ENCODE peak calls at places on chromosome 1, in ten cellular contexts. S is ovary; K is myocyte; N is NCI-H1436; U is CD4-positive, alpha-beta T cell; L is GM03348; W is tibial artery; P is GM23248; O is activated T-helper 1 cell treated with Interleukin-2 at 50 U/mL for 16 hours; M is heart left ventricle. F is an unnamed sample.

GRCh38 chr1:87986154-87986914 is 657.7 kb downstream of the LMO4 start:
- DNase-seq in S (no peak), K (no peak), N (peak; percentile 11), U (no peak), L (no peak), W (no peak), P (no peak), O (no peak), M (no peak), F (no peak)

GRCh38 chr1:118744420-118744819 is 243.7 kb downstream of the TBX15 start:
- DNase-seq in S (no peak), K (peak; percentile 58), N (no peak), U (no peak), L (no peak), W (no peak), P (no peak), O (no peak), M (no peak), F (no peak)

GRCh38 chr1:225840223-225840610 is 30.3 kb downstream of the EPHX1 start:
- DNase-seq in S (no peak), K (no peak), N (no peak), U (no peak), L (no peak), W (no peak), P (no peak), O (no peak), M (no peak), F (no peak)

GRCh38 chr1:107132780-107133179 is 8.1 kb upstream of the NTNG1 start:
- DNase-seq in S (no peak), K (no peak), N (no peak), U (no peak), L (no peak), W (no peak), P (no peak), O (no peak), M (no peak), F (no peak)

GRCh38 chr1:248841702-248842395 is 3.8 kb downstream of the ZNF672 start:
- DNase-seq in S (no peak), K (peak; percentile 58), N (peak; percentile 40), U (peak; percentile 32), L (peak; percentile 51), W (peak; percentile 76), P (peak; percentile 78), O (no peak), M (no peak), F (no peak)

GRCh38 chr1:27503961-27504587 is 14.1 kb upstream of the WASF2 start:
- DNase-seq in S (peak; percentile 58), K (no peak), N (no peak), U (no peak), L (peak; percentile 28), W (no peak), P (peak; percentile 65), O (no peak), M (peak; percentile 56), F (no peak)

GRCh38 chr1:247482747-247483146 is 24.8 kb upstream of the OR2B11 start:
- DNase-seq in S (no peak), K (peak; percentile 20), N (no peak), U (no peak), L (no peak), W (no peak), P (peak; percentile 52), O (no peak), M (no peak), F (no peak)

GRCh38 chr1:109875874-109876273 is 34.8 kb upstream of the CSF1 start:
- DNase-seq in S (no peak), K (no peak), N (no peak), U (no peak), L (no peak), W (no peak), P (no peak), O (no peak), M (no peak), F (no peak)

GRCh38 chr1:156625436-156626078 is 6.3 kb downstream of the HAPLN2 start:
- DNase-seq in S (peak; percentile 57), K (peak; percentile 50), N (no peak), U (peak; percentile 64), L (peak; percentile 68), W (peak; percentile 77), P (peak; percentile 56), O (peak; percentile 53), M (peak; percentile 81), F (no peak)

GRCh38 chr1:77543822-77544448 is 138.5 kb downstream of the ZZZ3 start:
- DNase-seq in S (no peak), K (no peak), N (no peak), U (no peak), L (no peak), W (no peak), P (peak; percentile 42), O (no peak), M (no peak), F (no peak)

GRCh38 chr1:93753766-93754763 is 72.4 kb upstream of the BCAR3 start:
- DNase-seq in S (no peak), K (peak; percentile 65), N (no peak), U (no peak), L (peak; percentile 78), W (no peak), P (peak; percentile 91), O (no peak), M (no peak), F (no peak)

GRCh38 chr1:246961939-246962373 is 30.2 kb upstream of the AHCTF1 start:
- DNase-seq in S (no peak), K (no peak), N (no peak), U (no peak), L (no peak), W (no peak), P (peak; percentile 4), O (no peak), M (no peak), F (no peak)

GRCh38 chr1:226973898-226974543 is 33.9 kb downstream of the COQ8A start:
- DNase-seq in S (peak; percentile 84), K (no peak), N (no peak), U (no peak), L (peak; percentile 84), W (peak; percentile 87), P (peak; percentile 40), O (no peak), M (no peak), F (no peak)

GRCh38 chr1:172399369-172400072 is 21.0 kb upstream of the C1orf105 start:
- DNase-seq in S (peak; percentile 47), K (peak; percentile 87), N (peak; percentile 16), U (peak; percentile 11), L (peak; percentile 81), W (peak; percentile 76), P (peak; percentile 98), O (no peak), M (no peak), F (no peak)

GRCh38 chr1:21278208-21278861 is 11.9 kb downstream of the ECE1 start:
- DNase-seq in S (no peak), K (no peak), N (no peak), U (no peak), L (no peak), W (no peak), P (no peak), O (no peak), M (no peak), F (no peak)

GRCh38 chr1:56168176-56168575 is 411.2 kb downstream of the PLPP3 start:
- DNase-seq in S (no peak), K (no peak), N (no peak), U (no peak), L (no peak), W (no peak), P (no peak), O (no peak), M (no peak), F (no peak)

GRCh38 chr1:61182049-61182448 is 99.7 kb downstream of the NFIA start:
- DNase-seq in S (no peak), K (peak; percentile 77), N (no peak), U (no peak), L (peak; percentile 62), W (no peak), P (peak; percentile 78), O (no peak), M (no peak), F (no peak)

GRCh38 chr1:18949689-18950414 is 6.6 kb downstream of the IFFO2 start:
- DNase-seq in S (no peak), K (peak; percentile 91), N (no peak), U (no peak), L (peak; percentile 78), W (peak; percentile 88), P (peak; percentile 70), O (no peak), M (no peak), F (no peak)

GRCh38 chr1:107895403-107896181 is 69.4 kb downstream of the VAV3 start:
- DNase-seq in S (no peak), K (no peak), N (no peak), U (no peak), L (no peak), W (no peak), P (no peak), O (no peak), M (no peak), F (no peak)

GRCh38 chr1:161483361-161483760 is 21.9 kb upstream of the FCGR2A start:
- DNase-seq in S (no peak), K (no peak), N (no peak), U (no peak), L (no peak), W (no peak), P (no peak), O (no peak), M (no peak), F (no peak)

GRCh38 chr1:229897540-229897939 is 169.5 kb upstream of the GALNT2 start:
- DNase-seq in S (no peak), K (no peak), N (no peak), U (no peak), L (no peak), W (no peak), P (no peak), O (no peak), M (no peak), F (no peak)

GRCh38 chr1:84847253-84848247 is 45.5 kb downstream of the LPAR3 start:
- DNase-seq in S (peak; percentile 29), K (peak; percentile 94), N (peak; percentile 27), U (no peak), L (peak; percentile 86), W (peak; percentile 74), P (peak; percentile 99), O (no peak), M (peak; percentile 70), F (peak; percentile 88)

GRCh38 chr1:244970236-244970652 is 105.9 kb upstream of the HNRNPU start:
- DNase-seq in S (no peak), K (peak; percentile 81), N (peak; percentile 88), U (peak; percentile 64), L (no peak), W (no peak), P (peak; percentile 85), O (no peak), M (peak; percentile 92), F (peak; percentile 78)

GRCh38 chr1:195495720-195496635 is 1112.3 kb downstream of the KCNT2 start:
- DNase-seq in S (no peak), K (no peak), N (no peak), U (no peak), L (no peak), W (no peak), P (no peak), O (no peak), M (no peak), F (no peak)

GRCh38 chr1:2190491-2190976 is 4.0 kb downstream of the FAAP20 start:
- DNase-seq in S (peak; percentile 71), K (no peak), N (no peak), U (no peak), L (no peak), W (no peak), P (peak; percentile 59), O (no peak), M (no peak), F (no peak)

GRCh38 chr1:47563206-47563605 is 125.4 kb downstream of the FOXD2 start:
- DNase-seq in S (no peak), K (peak; percentile 68), N (no peak), U (no peak), L (no peak), W (peak; percentile 78), P (no peak), O (no peak), M (no peak), F (no peak)

GRCh38 chr1:47611992-47612391 is 174.1 kb downstream of the FOXD2 start:
- DNase-seq in S (no peak), K (no peak), N (no peak), U (no peak), L (no peak), W (peak; percentile 16), P (no peak), O (no peak), M (no peak), F (no peak)

GRCh38 chr1:1117469-1117831 is 1.6 kb upstream of the C1orf159 start:
- DNase-seq in S (peak; percentile 41), K (no peak), N (no peak), U (no peak), L (no peak), W (peak; percentile 66), P (no peak), O (no peak), M (peak; percentile 59), F (no peak)